ENCODE peak calls at places on chromosomes 13 and 19, in six cellular contexts. B is fibroblast of lung, T is ascending aorta, I is BE2C, G is endothelial cell of umbilical vein, H is lung. L is an unnamed sample.

GRCh38 chr13:31670831-31671617 is 68.3 kb upstream of the RXFP2 start:
- DNase-seq in H (no peak), T (no peak), G (no peak), B (peak), I (no peak), L (no peak)

GRCh38 chr13:59979589-59979988 is 184.1 kb downstream of the DIAPH3 start:
- DNase-seq in T (no peak), I (no peak), H (no peak), G (no peak), B (no peak), L (no peak)

GRCh38 chr19:50490411-50490811 is 13.8 kb upstream of the GARIN5A start:
- DNase-seq in B (no peak), G (no peak), H (no peak), T (no peak), I (no peak), L (no peak)

GRCh38 chr19:3056454-3057016 is 5.8 kb downstream of the TLE5 start:
- DNase-seq in H (no peak), B (no peak), I (no peak), G (no peak), T (no peak), L (no peak)

GRCh38 chr19:47005873-47006272 is 13.8 kb upstream of the NPAS1 start:
- DNase-seq in B (no peak), G (no peak), T (no peak), I (no peak), H (no peak), L (no peak)

GRCh38 chr19:16571689-16572331 is 405 bp downstream of the SLC35E1 start:
- DNase-seq in H (no peak), I (peak), B (peak), T (no peak), G (peak), L (no peak)

GRCh38 chr19:45471116-45471865 is 3.5 kb downstream of the FOSB start:
- DNase-seq in H (no peak), B (no peak), I (no peak), T (peak), G (no peak), L (no peak)

GRCh38 chr19:10812902-10813404 is 23.1 kb downstream of the TMED1 start:
- DNase-seq in T (peak), G (peak), H (peak), B (peak), I (no peak), L (no peak)

GRCh38 chr19:50820086-50820485 is 3.5 kb downstream of the KLK1 start:
- DNase-seq in G (no peak), T (no peak), B (no peak), H (no peak), I (no peak), L (no peak)

GRCh38 chr13:32340917-32341316 is 25.6 kb downstream of the BRCA2 start:
- DNase-seq in B (no peak), H (no peak), G (no peak), T (no peak), I (no peak), L (no peak)

GRCh38 chr13:99067160-99067985 is 89.5 kb upstream of the DOCK9 start:
- DNase-seq in G (no peak), B (peak), I (no peak), H (no peak), T (no peak), L (no peak)

GRCh38 chr13:29581666-29582065 is 13.8 kb downstream of the SLC7A1 start:
- DNase-seq in I (no peak), H (no peak), G (no peak), T (no peak), B (no peak), L (no peak)

GRCh38 chr13:57716295-57716694 is 84.8 kb downstream of the PCDH17 start:
- DNase-seq in T (no peak), H (peak), B (no peak), G (no peak), I (no peak), L (no peak)

GRCh38 chr19:14933506-14933905 is 7.8 kb upstream of the OR7C2 start:
- DNase-seq in I (no peak), G (no peak), H (no peak), T (no peak), B (no peak), L (no peak)

GRCh38 chr13:75694742-75695141 is 58.6 kb downstream of the LMO7 start:
- DNase-seq in G (no peak), I (no peak), T (no peak), B (no peak), H (no peak), L (no peak)

GRCh38 chr13:51668580-51669195 is 84.4 kb downstream of the WDFY2 start:
- DNase-seq in B (peak), T (no peak), G (no peak), H (no peak), I (no peak), L (no peak)

GRCh38 chr19:53157601-53158000 is 1.3 kb downstream of the ZNF347 start:
- DNase-seq in I (no peak), G (no peak), T (no peak), B (no peak), H (no peak), L (no peak)

GRCh38 chr19:5083547-5083965 is 114.6 kb downstream of the KDM4B start:
- DNase-seq in B (no peak), G (no peak), I (no peak), H (no peak), T (no peak), L (no peak)

GRCh38 chr19:55216461-55217198 is 7.3 kb upstream of the PTPRH start:
- DNase-seq in T (peak), G (peak), I (peak), H (peak), B (peak), L (peak)

GRCh38 chr19:48661746-48662145 is 11.1 kb downstream of the NTN5 start:
- DNase-seq in I (no peak), H (no peak), B (no peak), T (no peak), G (no peak), L (no peak)

GRCh38 chr19:30000862-30001261 is 58.8 kb downstream of the URI1 start:
- DNase-seq in T (no peak), I (no peak), B (no peak), H (no peak), G (no peak), L (no peak)

DNA sequence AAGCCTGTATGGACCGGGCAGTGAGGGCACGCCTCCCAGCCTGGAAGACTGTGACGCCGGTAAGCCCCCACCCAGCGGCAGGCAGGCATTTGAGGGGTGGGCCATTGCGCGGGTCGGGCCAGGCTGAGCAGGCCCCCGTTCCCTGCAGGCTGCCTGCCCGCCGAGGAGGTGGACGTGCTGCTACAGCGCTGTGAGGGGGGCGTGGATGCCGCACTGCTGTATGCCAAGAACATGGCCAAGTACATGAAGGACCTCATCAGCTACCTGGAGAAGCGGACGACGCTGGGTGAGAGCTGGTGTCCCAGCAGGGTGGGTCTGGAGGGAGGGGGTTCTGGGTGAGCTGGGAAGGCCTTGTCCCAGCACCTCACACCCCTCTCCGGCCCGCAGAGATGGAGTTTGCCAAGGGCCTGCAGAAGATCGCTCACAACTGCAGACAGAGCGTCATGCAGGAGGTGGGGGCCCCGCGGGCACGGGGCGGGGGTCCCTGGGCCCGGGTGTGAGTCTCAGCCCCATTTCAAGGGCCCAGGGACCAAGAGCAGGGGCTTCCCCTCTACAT is 7.1 kb downstream of the ARHGAP45 start:
- DNase-seq in I (peak), H (no peak), G (no peak), B (no peak), T (no peak), L (no peak)
- H3K4me3 ChIP-seq in I (peak), H (no peak), G (no peak), B (no peak), T (no peak), L (no peak)

GRCh38 chr13:45446181-45446580 is 18.6 kb upstream of the COG3 start:
- DNase-seq in T (no peak), H (no peak), I (no peak), G (no peak), B (peak), L (no peak)

GRCh38 chr13:45445053-45445452 is 19.7 kb upstream of the COG3 start:
- DNase-seq in H (no peak), G (no peak), B (no peak), T (peak), I (no peak), L (no peak)

GRCh38 chr13:45439781-45440462 is 21.7 kb upstream of the SLC25A30 start:
- DNase-seq in H (no peak), B (no peak), T (peak), I (no peak), G (no peak), L (no peak)

GRCh38 chr13:45439000-45439399 is 20.8 kb upstream of the SLC25A30 start:
- DNase-seq in B (no peak), I (no peak), H (no peak), G (no peak), T (peak), L (no peak)

GRCh38 chr13:45441633-45442032 is 23.1 kb upstream of the COG3 start:
- DNase-seq in G (peak), I (no peak), H (no peak), B (peak), T (peak), L (no peak)
- TF ChIP-seq CTCF in G (peak), I (no peak), H (no peak), B (no peak), T (no peak), L (no peak)

GRCh38 chr19:35869327-35870123 is 1.2 kb downstream of the APLP1 start:
- DNase-seq in B (peak), T (peak), H (peak), G (peak), I (peak), L (no peak)
- H3K4me3 ChIP-seq in B (peak), T (peak), H (no peak), G (no peak), I (peak), L (peak)

GRCh38 chr13:55230570-55230908 is 1910.2 kb upstream of the PRR20A start:
- DNase-seq in B (no peak), T (no peak), G (no peak), I (no peak), H (no peak), L (no peak)
- TF ChIP-seq CTCF in B (no peak), T (no peak), G (no peak), I (no peak), H (no peak), L (no peak)

L was measured in gastrocnemius medialis.